ENCODE peak calls at places on chromosomes 11 and 22, in seven cellular contexts. T, J, G, O, F, L and M are unnamed samples.

GRCh38 chr11:8403310-8403709 is 139.6 kb upstream of the LMO1 start:
- DNase-seq in T (no peak), O (no peak), L (no peak), J (no peak), G (peak), F (no peak), M (no peak)

GRCh38 chr11:45927332-45927683 is 4.9 kb downstream of the LARGE2 start:
- DNase-seq in G (no peak), J (no peak), O (no peak), L (no peak), F (peak), T (no peak), M (no peak)

GRCh38 chr22:30830907-30831306 is 136.2 kb downstream of the OSBP2 start:
- DNase-seq in G (peak), F (peak), L (no peak), O (peak), J (peak), T (no peak), M (peak)

GRCh38 chr11:131498631-131499053 is 128.2 kb downstream of the NTM start:
- DNase-seq in F (no peak), O (no peak), G (no peak), J (no peak), L (peak), T (no peak), M (no peak)

GRCh38 chr11:129331217-129331616 is 44.4 kb upstream of the BARX2 start:
- DNase-seq in J (no peak), F (peak), L (no peak), T (no peak), O (peak), G (peak), M (no peak)

GRCh38 chr11:46332568-46333128 is 14.6 kb upstream of the DGKZ start:
- DNase-seq in T (no peak), O (no peak), F (no peak), G (no peak), L (no peak), J (no peak), M (no peak)

GRCh38 chr22:44465563-44465962 is 32.5 kb downstream of the RTL6 start:
- DNase-seq in L (no peak), F (no peak), G (no peak), O (no peak), T (no peak), J (no peak), M (no peak)

GRCh38 chr22:32701021-32701420 is 100.5 kb upstream of the TIMP3 start:
- DNase-seq in G (peak), J (no peak), O (peak), F (no peak), L (no peak), T (no peak), M (no peak)

GRCh38 chr22:20741634-20742581 is 32.0 kb upstream of the SERPIND1 start:
- DNase-seq in O (peak), F (peak), J (peak), T (no peak), L (no peak), G (peak), M (peak)

GRCh38 chr11:31645747-31646146 is 136.2 kb downstream of the ELP4 start:
- DNase-seq in F (no peak), L (no peak), J (peak), G (peak), T (no peak), O (peak), M (peak)

GRCh38 chr11:2834893-2835767 is 50.4 kb downstream of the CDKN1C start:
- DNase-seq in F (no peak), O (peak), T (no peak), L (no peak), J (no peak), G (peak), M (peak)

GRCh38 chr11:4751201-4751600 is 18.5 kb downstream of the OR51F1 start:
- DNase-seq in J (no peak), L (no peak), T (no peak), O (no peak), G (no peak), F (no peak), M (no peak)

GRCh38 chr11:115051938-115052590 is 373.7 kb downstream of the NXPE2 start:
- DNase-seq in L (no peak), T (no peak), G (no peak), F (no peak), O (no peak), J (no peak), M (no peak)

GRCh38 chr11:64039012-64039665 is 3.4 kb downstream of the FLRT1 start:
- DNase-seq in G (no peak), O (no peak), L (no peak), J (no peak), T (no peak), F (no peak), M (no peak)

GRCh38 chr22:43996170-43996980 is 27.7 kb upstream of the PARVB start:
- DNase-seq in L (peak), J (no peak), F (peak), T (peak), O (no peak), G (no peak), M (no peak)

GRCh38 chr11:71998649-71999310 is at the start of gene IL18BP:
- DNase-seq in G (no peak), T (peak), F (no peak), J (no peak), L (no peak), O (no peak), M (no peak)

GRCh38 chr11:20873054-20873453 is 203.7 kb downstream of the NELL1 start:
- DNase-seq in F (no peak), J (no peak), O (no peak), T (no peak), L (no peak), G (no peak), M (no peak)

GRCh38 chr22:30214703-30215405 is 31.7 kb downstream of the LIF start:
- DNase-seq in F (no peak), L (no peak), G (no peak), J (no peak), O (peak), T (no peak), M (no peak)

GRCh38 chr11:64121637-64122410 is 44.1 kb downstream of the MACROD1 start:
- DNase-seq in L (no peak), T (no peak), O (peak), G (peak), J (no peak), F (no peak), M (peak)

GRCh38 chr11:3123316-3123715 is 41.8 kb downstream of the OSBPL5 start:
- DNase-seq in L (peak), F (peak), J (no peak), G (peak), O (peak), T (no peak), M (peak)

GRCh38 chr11:84747871-84748270 is 879.3 kb downstream of the DLG2 start:
- DNase-seq in O (peak), T (no peak), L (no peak), F (no peak), G (no peak), J (no peak), M (no peak)

GRCh38 chr22:46149493-46149997 is 781 bp upstream of the PPARA start:
- DNase-seq in G (no peak), T (peak), O (no peak), F (peak), J (no peak), L (peak), M (no peak)

GRCh38 chr11:95863486-95864140 is 60.3 kb downstream of the MTMR2 start:
- DNase-seq in T (no peak), F (no peak), G (peak), J (no peak), O (no peak), L (no peak), M (no peak)

GRCh38 chr11:41404109-41404508 is 55.3 kb downstream of the LRRC4C start:
- DNase-seq in T (no peak), J (no peak), O (no peak), L (no peak), F (no peak), G (no peak), M (no peak)

GRCh38 chr11:64745219-64745522 is 1.2 kb upstream of the RASGRP2 start:
- DNase-seq in L (no peak), F (peak), O (no peak), G (no peak), T (peak), J (no peak), M (no peak)

GRCh38 chr11:13970986-13971385 is 8.5 kb downstream of the SPON1 start:
- DNase-seq in F (peak), J (peak), G (no peak), L (no peak), T (peak), O (no peak), M (peak)

GRCh38 chr11:87366766-87367405 is 329.2 kb downstream of the TMEM135 start:
- DNase-seq in J (no peak), F (no peak), O (peak), T (no peak), L (no peak), G (peak), M (no peak)

GRCh38 chr11:288328-289144 is at the start of gene PGGHG:
- DNase-seq in O (no peak), G (peak), J (no peak), L (no peak), T (peak), F (peak), M (peak)

GRCh38 chr11:128874406-128874805 is 7.3 kb upstream of the KCNJ1 start:
- DNase-seq in F (no peak), J (no peak), T (no peak), L (no peak), G (peak), O (no peak), M (no peak)

GRCh38 chr11:84720706-84721402 is 906.3 kb downstream of the DLG2 start:
- DNase-seq in G (peak), J (no peak), O (no peak), F (peak), T (peak), L (peak), M (no peak)

GRCh38 chr11:4611986-4612385 is 4.0 kb upstream of the TRIM68 start:
- DNase-seq in T (no peak), L (no peak), J (no peak), O (no peak), G (no peak), F (no peak), M (no peak)

GRCh38 chr11:39806652-39807051 is 1652.8 kb downstream of the LRRC4C start:
- DNase-seq in F (no peak), T (no peak), G (no peak), L (no peak), O (no peak), J (no peak), M (peak)

GRCh38 chr11:34680918-34681554 is 60.1 kb downstream of the EHF start:
- DNase-seq in G (peak), O (peak), T (no peak), F (no peak), L (no peak), J (peak), M (peak)

GRCh38 chr22:19109198-19110063 is 12.8 kb downstream of the DGCR2 start:
- DNase-seq in T (peak), J (no peak), O (peak), F (no peak), G (peak), L (no peak), M (peak)

GRCh38 chr11:129225190-129225589 is 33.1 kb upstream of the ARHGAP32 start:
- DNase-seq in L (no peak), O (peak), G (peak), T (no peak), F (no peak), J (no peak), M (no peak)

GRCh38 chr11:130776044-130776390 is 140.3 kb downstream of the SNX19 start:
- DNase-seq in G (peak), F (no peak), L (no peak), O (no peak), T (no peak), J (no peak), M (no peak)

GRCh38 chr11:45667929-45668680 is 2.7 kb upstream of the CHST1 start:
- DNase-seq in F (no peak), O (no peak), J (no peak), L (no peak), G (no peak), T (no peak), M (no peak)

GRCh38 chr11:86067230-86068137 is 1.4 kb downstream of the PICALM start:
- DNase-seq in G (no peak), L (no peak), F (peak), J (no peak), O (peak), T (no peak), M (no peak)

GRCh38 chr11:12886508-12886907 is 122.6 kb upstream of the RASSF10 start:
- DNase-seq in J (no peak), T (no peak), F (no peak), G (no peak), O (no peak), L (no peak), M (no peak)

GRCh38 chr11:12889243-12889642 is 119.9 kb upstream of the RASSF10 start:
- DNase-seq in F (no peak), O (peak), G (peak), L (no peak), J (no peak), T (peak), M (no peak)

GRCh38 chr11:12888525-12889158 is 120.5 kb upstream of the RASSF10 start:
- DNase-seq in L (peak), F (peak), G (peak), O (peak), J (peak), T (peak), M (peak)

GRCh38 chr11:12893787-12894672 is 115.1 kb upstream of the RASSF10 start:
- DNase-seq in T (peak), G (peak), O (peak), J (peak), L (peak), F (peak), M (peak)

DNA sequence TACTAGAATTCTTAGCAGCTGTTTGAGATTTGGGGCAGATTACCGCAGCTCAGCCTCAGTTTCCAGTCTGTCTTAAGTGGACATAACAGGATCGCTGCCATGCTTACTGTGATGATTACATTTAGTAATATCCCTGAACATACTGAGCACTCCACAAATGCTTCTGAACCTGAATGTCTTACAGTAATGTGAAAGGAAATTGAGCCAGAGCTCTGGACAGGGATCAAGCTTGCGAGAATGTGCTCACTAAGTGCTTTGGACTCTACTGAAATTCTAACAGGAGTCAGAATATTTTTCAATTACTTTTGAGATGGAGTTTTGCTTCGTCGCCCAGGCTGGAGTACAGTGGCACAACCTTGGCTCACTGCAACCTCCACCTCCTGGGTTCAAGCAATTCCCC is 118.6 kb upstream of the RASSF10 start:
- DNase-seq in F (no peak), L (no peak), J (no peak), G (no peak), T (no peak), O (no peak), M (no peak)
- H3K27ac ChIP-seq in F (no peak), L (no peak), J (no peak), G (no peak), T (no peak), O (no peak), M (peak)

DNA sequence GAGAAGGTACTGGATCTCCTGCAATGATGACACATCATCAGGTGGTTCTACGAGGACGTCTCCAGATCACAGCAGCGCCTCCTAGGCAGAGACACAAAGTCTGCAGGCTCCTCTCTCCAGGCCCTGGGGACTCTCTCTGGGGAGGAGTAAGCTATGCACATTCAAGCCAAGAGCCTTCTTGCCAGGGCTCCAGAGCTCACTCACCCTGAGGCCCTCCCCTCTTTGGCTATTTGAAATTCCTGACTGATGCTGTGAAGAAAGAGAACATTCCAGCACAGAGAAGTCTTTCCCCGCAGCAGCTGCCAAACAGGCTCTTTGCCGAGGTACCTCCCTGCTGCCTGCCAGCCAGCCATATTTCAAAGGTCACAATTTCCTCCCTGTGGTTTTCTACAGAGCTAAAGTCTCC is 204.9 kb downstream of the CSNK2A3 start:
- DNase-seq in O (peak), J (no peak), G (peak), F (no peak), T (peak), L (no peak), M (peak)
- H3K27ac ChIP-seq in O (no peak), J (no peak), G (no peak), F (no peak), T (no peak), L (no peak), M (peak)

DNA sequence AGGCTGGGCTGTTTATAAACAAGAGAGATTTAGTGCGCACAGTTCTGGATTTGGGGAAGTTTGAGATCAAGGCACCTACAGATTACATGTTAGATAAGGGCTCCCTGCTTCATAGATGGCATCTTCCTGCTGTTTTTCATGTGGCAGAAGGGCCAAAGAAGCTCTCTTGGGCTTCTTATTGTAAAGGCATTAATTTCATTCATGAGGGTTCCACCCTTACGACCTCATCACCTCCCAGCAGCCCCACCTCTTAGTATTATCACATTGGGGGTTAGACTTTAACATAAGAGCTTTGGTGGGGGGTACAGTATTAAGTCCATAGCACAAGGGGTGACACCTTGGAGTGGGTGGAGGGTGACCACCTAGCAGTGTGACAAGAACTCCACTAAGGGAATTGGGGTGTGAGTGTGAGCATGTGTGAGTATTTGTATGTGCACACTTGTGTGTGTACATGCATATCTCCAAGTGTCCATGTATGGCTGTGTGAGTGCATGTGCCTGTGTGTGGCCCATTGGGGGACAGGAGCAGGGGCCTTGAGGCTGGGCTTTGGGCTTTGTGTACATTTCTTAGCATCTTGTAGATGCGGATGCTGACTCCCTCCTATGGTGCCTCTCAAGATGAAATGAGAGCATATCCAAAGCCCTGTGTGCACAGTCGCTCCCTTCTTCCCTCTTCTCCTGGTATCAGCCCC is 42.7 kb downstream of the BCR start:
- DNase-seq in O (no peak), J (no peak), G (no peak), F (no peak), T (no peak), L (no peak), M (no peak)
- H3K27ac ChIP-seq in O (no peak), J (no peak), G (no peak), F (peak), T (peak), L (no peak), M (peak)

DNA sequence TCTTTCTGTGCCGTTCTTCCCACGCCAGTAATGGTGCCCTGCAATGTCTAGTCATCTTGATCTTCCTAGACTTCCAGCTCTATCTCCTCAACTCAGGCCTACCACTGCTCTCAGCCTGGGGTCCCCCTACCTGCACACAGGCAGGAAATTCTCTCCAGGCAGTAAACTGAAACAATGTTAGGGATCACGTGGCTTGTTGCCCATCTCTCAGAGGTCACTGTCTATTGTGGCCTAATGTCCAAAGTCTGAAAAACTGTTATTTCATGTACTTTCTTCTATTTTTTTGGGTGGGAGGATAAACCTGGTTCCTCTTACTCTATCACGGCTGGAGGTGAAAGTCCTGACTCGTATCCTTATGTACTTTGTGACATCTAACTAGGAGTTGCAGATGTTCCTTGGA is 59.1 kb downstream of the CCDC34 start:
- DNase-seq in T (no peak), F (no peak), G (no peak), O (no peak), L (no peak), J (no peak), M (no peak)
- H3K27ac ChIP-seq in T (no peak), F (no peak), G (no peak), O (no peak), L (no peak), J (no peak), M (no peak)

DNA sequence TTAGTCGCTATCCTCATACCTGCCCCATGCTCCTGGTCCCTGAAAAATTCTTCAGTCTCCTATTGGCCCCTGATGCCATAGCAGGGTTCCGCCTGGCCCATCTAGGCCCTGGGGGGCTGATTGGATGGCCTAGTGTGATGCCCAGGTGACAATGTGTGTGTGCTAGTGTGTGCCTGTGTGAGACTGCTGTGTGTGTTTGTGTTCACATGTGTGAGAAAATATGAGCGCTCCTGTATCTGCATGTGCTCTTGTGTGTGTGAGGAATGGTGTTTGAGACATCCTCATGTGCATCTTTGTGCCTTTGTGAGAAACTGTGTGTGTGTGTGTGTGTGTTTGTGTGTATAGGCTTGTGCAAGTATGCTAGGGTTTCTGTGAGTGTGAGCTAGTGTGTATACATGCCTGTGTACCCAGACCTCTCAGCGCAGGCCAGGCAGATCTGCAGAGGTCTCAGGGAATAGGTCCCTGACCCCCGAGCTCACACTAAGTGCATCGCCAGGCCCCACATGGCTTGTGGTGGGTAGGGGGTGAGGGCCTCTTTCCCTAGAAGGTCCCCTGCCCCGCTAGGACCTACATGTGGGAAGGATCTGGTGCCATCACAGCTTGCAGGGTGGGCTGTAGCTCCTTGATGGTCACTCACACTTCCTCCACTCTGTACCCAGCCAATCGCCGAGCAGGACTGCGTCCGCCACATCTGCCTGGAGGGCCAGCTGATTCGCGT is 64.6 kb downstream of the OTOG start:
- DNase-seq in J (no peak), L (no peak), F (no peak), G (no peak), T (peak), O (no peak), M (no peak)
- H3K27ac ChIP-seq in J (no peak), L (no peak), F (no peak), G (no peak), T (no peak), O (no peak), M (no peak)

GRCh38 chr11:19519912-19520641 is 192.6 kb upstream of the NAV2 start:
- DNase-seq in T (no peak), G (no peak), O (no peak), J (no peak), L (peak), F (no peak), M (no peak)
- H3K27ac ChIP-seq in T (no peak), G (no peak), O (no peak), J (no peak), L (peak), F (no peak), M (no peak)

GRCh38 chr11:68038226-68038717 is 553 bp upstream of the TCIRG1 start:
- DNase-seq in O (no peak), L (no peak), J (no peak), G (no peak), T (no peak), F (no peak), M (no peak)
- H3K27ac ChIP-seq in O (peak), L (peak), J (peak), G (peak), T (peak), F (peak), M (peak)